ENCODE peak calls at places on chromosomes 1 and 21, in eight cellular contexts. K is transverse colon, M is A549, F is body of pancreas, X is GM12878, S is heart left ventricle, Z is ovary, R is uterus. U is an unnamed sample.

GRCh38 chr21:35197191-35197590 is 148.1 kb upstream of the RUNX1 start:
- DNase-seq in M (no peak), R (no peak), S (no peak), X (no peak), Z (no peak), F (no peak), K (no peak), U (no peak)

GRCh38 chr21:44919111-44919912 is 1.4 kb downstream of the ITGB2 start:
- DNase-seq in M (no peak), R (no peak), S (peak; percentile 28), Z (no peak), F (no peak), X (no peak), K (no peak), U (no peak)

GRCh38 chr1:178581351-178581951 is 68.5 kb downstream of the TEX35 start:
- DNase-seq in M (no peak), F (no peak), Z (peak; percentile 38), R (no peak), S (no peak), X (peak; percentile 72), K (peak; percentile 68), U (no peak)

GRCh38 chr1:14880456-14881316 is 272.9 kb upstream of the TMEM51 start:
- DNase-seq in R (no peak), S (no peak), Z (no peak), F (peak; percentile 48), X (no peak), K (no peak), M (no peak), U (peak; percentile 29)

GRCh38 chr1:112536561-112536960 is 27.8 kb downstream of the WNT2B start:
- DNase-seq in S (no peak), Z (no peak), X (no peak), R (no peak), K (no peak), M (no peak), F (no peak), U (no peak)

GRCh38 chr1:186188004-186188539 is 187.0 kb downstream of the TPR start:
- DNase-seq in M (peak; percentile 73), X (no peak), S (no peak), F (no peak), Z (no peak), K (no peak), R (no peak), U (peak; percentile 22)

GRCh38 chr1:94924967-94925366 is 1.9 kb downstream of the CNN3 start:
- DNase-seq in S (no peak), F (no peak), R (no peak), X (no peak), Z (no peak), M (no peak), K (no peak), U (no peak)

GRCh38 chr1:213231795-213232231 is 180.8 kb downstream of the RPS6KC1 start:
- DNase-seq in S (no peak), Z (no peak), X (no peak), R (no peak), K (no peak), M (peak; percentile 2), F (no peak), U (no peak)

GRCh38 chr1:157047064-157047410 is 1.5 kb upstream of the ARHGEF11 start:
- DNase-seq in S (no peak), M (peak; percentile 6), F (no peak), Z (no peak), R (no peak), K (no peak), X (no peak), U (no peak)

GRCh38 chr1:240768979-240769378 is 157.0 kb upstream of the GREM2 start:
- DNase-seq in K (no peak), S (no peak), X (no peak), F (no peak), Z (no peak), R (no peak), M (no peak), U (no peak)

GRCh38 chr1:17194133-17194475 is 10.8 kb upstream of the PADI1 start:
- DNase-seq in F (no peak), K (no peak), R (no peak), X (no peak), Z (peak; percentile 14), M (no peak), S (no peak), U (no peak)

GRCh38 chr1:14296795-14297194 is 301.7 kb upstream of the KAZN start:
- DNase-seq in F (no peak), R (no peak), X (no peak), M (no peak), K (no peak), S (no peak), Z (no peak), U (peak; percentile 4)

GRCh38 chr1:172040466-172040865 is 199.2 kb downstream of the DNM3 start:
- DNase-seq in X (no peak), M (peak; percentile 38), R (no peak), Z (no peak), K (no peak), S (no peak), F (no peak), U (peak; percentile 48)

DNA sequence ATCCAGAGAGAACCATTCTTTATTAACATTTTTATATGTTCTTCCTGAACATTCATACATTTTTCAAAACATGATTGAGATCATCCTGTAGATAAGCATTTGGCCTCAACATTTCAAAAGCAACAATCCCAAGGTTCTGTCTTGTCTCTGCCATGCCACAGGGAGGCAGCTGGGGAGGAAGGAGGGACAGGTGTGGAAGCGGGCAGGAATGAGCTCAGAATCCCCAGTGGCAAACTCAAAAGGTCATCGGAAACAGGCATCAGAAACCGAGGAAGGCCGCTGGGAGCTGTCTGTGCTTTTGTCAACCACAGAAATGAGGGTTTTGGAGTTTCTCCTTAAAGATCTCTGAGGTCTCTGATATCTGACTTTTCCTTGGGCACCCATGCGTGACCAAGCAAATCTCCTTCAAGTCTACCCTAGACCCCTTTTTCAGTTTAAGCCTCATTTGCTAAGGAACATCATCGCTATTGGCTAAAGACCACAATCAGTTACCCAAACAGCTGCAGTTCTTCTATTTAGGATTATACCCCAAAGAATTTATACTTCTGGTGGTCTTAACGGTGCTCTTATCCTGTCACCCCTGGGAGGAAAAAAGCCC is 34.0 kb downstream of the RASSF5 start:
- DNase-seq in K (no peak), M (no peak), R (no peak), F (no peak), S (no peak), Z (no peak), X (no peak), U (no peak)
- TF ChIP-seq POLR2A in K (no peak), M (no peak), R (no peak), F (no peak), S (no peak), Z (no peak), X (no peak), U (no peak)

GRCh38 chr1:93846151-93846928 is 32.7 kb downstream of the DNTTIP2 start:
- DNase-seq in F (peak; percentile 89), K (peak; percentile 91), X (no peak), R (peak; percentile 86), Z (peak; percentile 91), M (peak; percentile 82), S (peak; percentile 90), U (peak; percentile 58)

GRCh38 chr1:93846929-93847810 is 31.8 kb downstream of the DNTTIP2 start:
- DNase-seq in S (peak; percentile 85), Z (peak; percentile 92), X (peak; percentile 92), R (peak; percentile 89), K (peak; percentile 92), F (peak; percentile 91), M (peak; percentile 92), U (peak; percentile 53)

GRCh38 chr1:93848352-93848883 is 30.6 kb downstream of the DNTTIP2 start:
- DNase-seq in Z (no peak), R (no peak), M (no peak), X (no peak), K (no peak), F (no peak), S (no peak), U (no peak)

GRCh38 chr1:93845554-93846150 is 33.4 kb downstream of the DNTTIP2 start:
- DNase-seq in F (peak; percentile 14), M (peak; percentile 66), R (no peak), X (no peak), S (no peak), Z (no peak), K (peak; percentile 11), U (peak; percentile 39)

GRCh38 chr1:93847811-93848288 is 31.2 kb downstream of the DNTTIP2 start:
- DNase-seq in K (peak; percentile 73), S (peak; percentile 82), R (peak; percentile 72), F (peak; percentile 66), X (no peak), M (peak; percentile 83), Z (peak; percentile 80), U (peak; percentile 69)
- TF ChIP-seq POLR2A in K (peak; percentile 21), S (no peak), R (no peak), F (peak; percentile 32), X (no peak), M (peak; percentile 55), Z (peak; percentile 19), U (peak; percentile 39)

GRCh38 chr1:201888282-201889033 is at the start of gene SHISA4:
- DNase-seq in M (peak; percentile 75), K (peak; percentile 54), S (peak; percentile 91), R (peak; percentile 57), F (peak; percentile 80), X (no peak), Z (peak; percentile 77), U (peak; percentile 91)
- TF ChIP-seq POLR2A in M (peak; percentile 79), K (peak; percentile 35), S (peak; percentile 25), R (peak; percentile 22), F (peak; percentile 81), X (no peak), Z (peak; percentile 23), U (peak; percentile 88)

GRCh38 chr1:86990826-86991225 is 76.4 kb downstream of the HS2ST1 start:
- DNase-seq in Z (no peak), K (no peak), F (no peak), M (no peak), S (no peak), R (no peak), X (no peak), U (no peak)

GRCh38 chr1:86992790-86993189 is 78.4 kb downstream of the HS2ST1 start:
- DNase-seq in R (no peak), F (no peak), K (no peak), M (no peak), X (no peak), Z (no peak), S (no peak), U (no peak)

GRCh38 chr1:86994061-86994460 is 79.6 kb downstream of the HS2ST1 start:
- DNase-seq in X (no peak), K (no peak), R (no peak), S (no peak), F (no peak), M (no peak), Z (no peak), U (no peak)

GRCh38 chr1:86991549-86992186 is 77.2 kb downstream of the HS2ST1 start:
- DNase-seq in F (no peak), R (no peak), Z (no peak), K (no peak), S (no peak), M (no peak), X (no peak), U (no peak)

DNA sequence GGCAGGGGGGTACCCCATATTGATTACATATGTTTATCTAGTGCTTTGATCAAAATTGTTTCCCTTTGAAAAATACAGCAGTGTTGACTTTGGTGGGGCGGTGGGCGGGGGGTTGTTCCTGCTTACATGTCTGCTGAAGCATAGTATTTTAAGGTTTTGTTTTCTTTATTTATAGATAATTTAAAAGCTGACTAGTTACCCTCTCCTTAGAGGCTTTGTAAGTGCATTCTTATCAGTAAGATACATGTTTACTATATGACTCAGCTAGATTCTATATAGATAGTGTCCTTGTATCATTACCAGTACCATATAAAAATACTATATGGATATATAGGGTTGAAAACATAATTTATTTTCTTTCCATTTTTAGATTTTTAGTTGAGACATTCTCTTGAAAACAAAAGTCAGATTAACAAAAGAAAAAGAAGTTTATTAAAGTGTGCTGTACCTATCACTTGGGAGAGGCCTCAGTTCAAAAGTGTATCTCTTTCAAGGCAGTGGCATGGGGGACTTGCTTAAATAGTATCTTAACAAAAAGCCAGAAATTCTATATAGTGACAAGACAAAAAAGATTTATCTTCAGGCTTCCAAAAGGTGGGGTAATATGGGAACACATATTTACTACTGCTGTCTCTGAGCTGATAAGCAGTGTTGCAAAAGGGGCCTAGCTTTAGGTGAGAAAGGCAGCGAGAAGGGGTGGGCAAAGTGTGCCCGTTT is 79.0 kb downstream of the HS2ST1 start:
- DNase-seq in S (no peak), F (no peak), R (no peak), K (no peak), Z (no peak), X (no peak), M (no peak), U (no peak)
- TF ChIP-seq POLR2A in S (no peak), F (no peak), R (no peak), K (no peak), Z (no peak), X (no peak), M (no peak), U (no peak)